ENCODE peak calls at places on chromosomes 11 and 22, in nine cellular contexts. T is right lobe of liver, Y is body of pancreas, S is fibroblast of pulmonary artery, C is mucosa of descending colon, F is Peyer's patch, R is astrocyte of the spinal cord, I is AG04450, Z is brain microvascular endothelial cell. V is an unnamed sample.

GRCh38 chr11:87372068-87372467 is 334.3 kb downstream of the TMEM135 start:
- DNase-seq in T (no peak), Y (no peak), S (no peak), C (no peak), F (no peak), R (no peak), I (no peak), Z (no peak), V (no peak)

GRCh38 chr11:95776859-95777258 is 12.7 kb downstream of the FAM76B start:
- DNase-seq in T (no peak), Y (no peak), S (no peak), C (no peak), F (no peak), R (no peak), I (no peak), Z (no peak), V (no peak)

GRCh38 chr11:86143429-86144030 is 74.6 kb upstream of the PICALM start:
- DNase-seq in T (no peak), Y (no peak), S (no peak), C (no peak), F (no peak), R (no peak), I (no peak), Z (no peak), V (no peak)

GRCh38 chr22:33049125-33049729 is 9.0 kb downstream of the SYN3 start:
- DNase-seq in T (peak; percentile 70), Y (peak; percentile 78), S (peak; percentile 83), C (peak; percentile 78), F (peak; percentile 84), R (peak; percentile 53), I (peak; percentile 11), Z (peak; percentile 61), V (peak; percentile 80)

GRCh38 chr11:31813242-31813960 is 2.3 kb upstream of the PAX6 start:
- DNase-seq in T (no peak), Y (no peak), S (no peak), C (no peak), F (no peak), R (no peak), I (no peak), Z (no peak), V (no peak)

GRCh38 chr11:66840317-66841091 is 2.7 kb upstream of the RCE1 start:
- DNase-seq in T (no peak), Y (no peak), S (no peak), C (no peak), F (no peak), R (no peak), I (no peak), Z (no peak), V (peak; percentile 23)

GRCh38 chr11:45321669-45322068 is 35.5 kb upstream of the SYT13 start:
- DNase-seq in T (no peak), Y (no peak), S (no peak), C (no peak), F (no peak), R (no peak), I (no peak), Z (no peak), V (no peak)

GRCh38 chr11:63635762-63636465 is 21.7 kb upstream of the PLAAT3 start:
- DNase-seq in T (peak; percentile 37), Y (peak; percentile 60), S (peak; percentile 79), C (peak; percentile 72), F (peak; percentile 85), R (peak; percentile 61), I (peak; percentile 27), Z (peak; percentile 57), V (peak; percentile 76)

GRCh38 chr22:43734370-43735005 is 77.6 kb downstream of the EFCAB6 start:
- DNase-seq in T (no peak), Y (no peak), S (no peak), C (no peak), F (no peak), R (no peak), I (no peak), Z (no peak), V (no peak)

GRCh38 chr22:35966314-35967045 is 62.1 kb downstream of the RBFOX2 start:
- DNase-seq in T (no peak), Y (no peak), S (no peak), C (no peak), F (no peak), R (no peak), I (no peak), Z (no peak), V (no peak)

GRCh38 chr11:88292156-88292844 is 45.2 kb downstream of the CTSC start:
- DNase-seq in T (peak; percentile 49), Y (peak; percentile 63), S (peak; percentile 50), C (peak; percentile 70), F (peak; percentile 51), R (peak; percentile 20), I (no peak), Z (no peak), V (peak; percentile 52)

GRCh38 chr11:1696608-1697570 is at the start of gene KRTAP5-6:
- DNase-seq in T (no peak), Y (no peak), S (no peak), C (no peak), F (peak; percentile 30), R (no peak), I (no peak), Z (no peak), V (no peak)

GRCh38 chr11:18394928-18395734 is 768 bp downstream of the LDHA start:
- DNase-seq in T (no peak), Y (peak; percentile 35), S (peak; percentile 20), C (peak; percentile 46), F (peak; percentile 58), R (no peak), I (no peak), Z (peak; percentile 7), V (no peak)

GRCh38 chr11:1770061-1770460 is 6.3 kb upstream of the CTSD start:
- DNase-seq in T (no peak), Y (no peak), S (no peak), C (no peak), F (peak; percentile 42), R (no peak), I (no peak), Z (no peak), V (no peak)

GRCh38 chr11:8361206-8361605 is 97.5 kb upstream of the LMO1 start:
- DNase-seq in T (no peak), Y (no peak), S (no peak), C (no peak), F (no peak), R (no peak), I (no peak), Z (no peak), V (no peak)

GRCh38 chr22:23282089-23282501 is 101.8 kb downstream of the BCR start:
- DNase-seq in T (no peak), Y (peak; percentile 50), S (peak; percentile 70), C (no peak), F (peak; percentile 75), R (peak; percentile 83), I (peak; percentile 45), Z (peak; percentile 16), V (peak; percentile 41)
- H3K4me3 ChIP-seq in T (no peak overlapping the region), Y (no peak overlapping the region), S (no peak overlapping the region), C (no peak overlapping the region), F (no peak overlapping the region), R (no peak overlapping the region), I (no peak overlapping the region), Z (no peak overlapping the region), V (no peak overlapping the region)

GRCh38 chr22:38750104-38750503 is 5.7 kb downstream of the SUN2 start:
- DNase-seq in T (no peak), Y (no peak), S (no peak), C (no peak), F (no peak), R (no peak), I (no peak), Z (no peak), V (no peak)

GRCh38 chr22:38751066-38751421 is 4.8 kb downstream of the SUN2 start:
- DNase-seq in T (no peak), Y (no peak), S (no peak), C (no peak), F (no peak), R (no peak), I (no peak), Z (no peak), V (no peak)

GRCh38 chr22:38750638-38751037 is 5.2 kb downstream of the SUN2 start:
- DNase-seq in T (no peak), Y (no peak), S (no peak), C (no peak), F (no peak), R (no peak), I (no peak), Z (no peak), V (no peak)

GRCh38 chr22:38745676-38746460 is 9.9 kb downstream of the SUN2 start:
- DNase-seq in T (no peak), Y (no peak), S (no peak), C (peak; percentile 78), F (no peak), R (no peak), I (no peak), Z (no peak), V (no peak)

GRCh38 chr22:38748487-38749136 is 7.2 kb downstream of the SUN2 start:
- DNase-seq in T (no peak), Y (no peak), S (no peak), C (no peak), F (no peak), R (no peak), I (no peak), Z (no peak), V (no peak)
- TF ChIP-seq CTCF in T (no peak), Y (no peak), S (no peak), C (no peak), F (no peak), R (no peak), I (no peak), Z (no peak), V (no peak)

DNA sequence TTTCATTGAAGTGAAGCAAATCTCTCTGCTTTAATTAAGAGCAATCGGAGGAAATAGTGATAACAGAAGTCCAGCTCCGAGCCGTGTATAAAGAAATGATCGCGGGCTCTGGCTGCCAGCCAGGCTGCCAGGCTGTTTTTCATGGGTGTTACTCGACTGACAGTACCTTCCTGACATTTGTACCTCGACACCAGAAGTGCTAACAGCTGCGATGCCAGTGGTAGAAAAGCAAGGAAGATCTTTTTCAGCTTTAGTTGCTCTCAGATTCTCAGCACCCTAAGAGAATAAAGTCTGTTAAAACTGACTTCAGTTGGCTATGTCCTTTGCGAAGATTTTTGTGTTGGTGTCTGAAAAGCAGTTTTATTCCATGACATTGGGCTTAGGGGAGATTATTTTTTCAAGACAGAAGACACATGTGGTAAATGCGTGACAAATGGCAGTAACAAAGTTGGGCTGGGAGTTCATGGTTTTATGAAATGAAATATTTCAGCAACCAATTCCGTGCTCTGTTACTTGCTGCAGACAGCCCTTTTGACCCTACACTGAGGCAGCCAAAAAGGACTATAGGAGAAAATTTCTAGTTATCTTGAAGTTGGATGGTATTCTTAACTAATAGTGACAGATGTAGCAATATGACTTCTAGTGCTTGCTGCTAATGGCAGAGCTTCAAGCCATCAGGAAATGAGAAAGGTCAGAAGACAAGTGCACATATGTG is 296.2 kb downstream of the CNTN5 start:
- DNase-seq in T (no peak), Y (no peak), S (peak; percentile 34), C (no peak), F (no peak), R (peak; percentile 5), I (no peak), Z (no peak), V (peak; percentile 47)
- H3K4me3 ChIP-seq in T (no peak overlapping the region), Y (no peak overlapping the region), S (peak overlapping the region; percentile 19), C (no peak overlapping the region), F (no peak overlapping the region), R (no peak overlapping the region), I (no peak overlapping the region), Z (no peak overlapping the region), V (no peak overlapping the region)

DNA sequence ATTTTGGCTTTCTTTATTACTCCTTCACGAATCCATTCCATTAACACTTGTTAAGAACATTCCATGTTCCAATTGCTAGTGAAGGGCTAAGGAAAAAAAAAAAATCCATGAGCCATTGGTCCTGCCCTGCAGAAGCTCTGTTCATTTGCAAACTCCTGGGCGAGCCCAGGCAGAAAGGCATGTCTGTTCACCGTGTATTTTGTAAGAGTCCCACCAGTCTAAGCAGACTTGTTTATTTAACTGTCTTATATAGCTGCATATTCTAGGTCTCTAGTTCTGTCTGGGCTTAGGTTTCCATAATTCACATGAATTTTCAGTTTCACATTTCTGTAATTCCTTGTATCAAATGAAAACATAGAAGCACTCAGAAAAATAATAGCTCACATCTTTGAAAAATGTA is 97.4 kb upstream of the POU2AF2 start:
- DNase-seq in T (no peak), Y (no peak), S (peak; percentile 16), C (no peak), F (no peak), R (peak; percentile 52), I (no peak), Z (no peak), V (peak; percentile 39)
- TF ChIP-seq CTCF in T (no peak), Y (no peak), S (no peak), C (no peak), F (no peak), R (no peak), I (no peak), Z (no peak), V (no peak)